ENCODE peak calls at places on chromosomes 11 and 22, in nine cellular contexts. C, A, V, I, R, M, B, D and L are unnamed samples.

GRCh38 chr11:1299621-1300020 is 9.8 kb downstream of the TOLLIP start:
- DNase-seq in C (peak; percentile 21), A (peak; percentile 7), V (no peak), I (peak; percentile 83), R (no peak), M (no peak), B (no peak), D (no peak), L (peak; percentile 28)

GRCh38 chr11:106520146-106520912 is 442.9 kb downstream of the AASDHPPT start:
- DNase-seq in C (no peak), A (no peak), V (no peak), I (no peak), R (no peak), M (no peak), B (no peak), D (no peak), L (no peak)

GRCh38 chr22:39309364-39309861 is 10.0 kb downstream of the RPL3 start:
- DNase-seq in C (no peak), A (no peak), V (no peak), I (no peak), R (no peak), M (no peak), B (no peak), D (no peak), L (no peak)

GRCh38 chr11:61061081-61061826 is 41.0 kb upstream of the CD5 start:
- DNase-seq in C (no peak), A (peak; percentile 45), V (no peak), I (peak; percentile 85), R (no peak), M (no peak), B (peak; percentile 9), D (no peak), L (no peak)

GRCh38 chr11:30245621-30246020 is 14.8 kb downstream of the FSHB start:
- DNase-seq in C (no peak), A (no peak), V (no peak), I (no peak), R (peak; percentile 6), M (no peak), B (peak; percentile 13), D (no peak), L (no peak)

GRCh38 chr11:83819936-83820549 is 533.9 kb upstream of the CCDC90B start:
- DNase-seq in C (no peak), A (no peak), V (peak; percentile 12), I (no peak), R (peak; percentile 62), M (peak; percentile 84), B (peak; percentile 86), D (peak; percentile 31), L (no peak)

GRCh38 chr11:121557348-121557747 is 104.6 kb upstream of the SORL1-AS1 start:
- DNase-seq in C (no peak), A (no peak), V (no peak), I (no peak), R (no peak), M (no peak), B (no peak), D (no peak), L (no peak)

GRCh38 chr11:848380-848931 is 5.8 kb downstream of the TSPAN4 start:
- DNase-seq in C (peak; percentile 74), A (peak; percentile 68), V (no peak), I (no peak), R (peak; percentile 40), M (peak; percentile 54), B (peak; percentile 48), D (no peak), L (no peak)

GRCh38 chr11:69344570-69345145 is 50.7 kb downstream of the MYEOV start:
- DNase-seq in C (no peak), A (no peak), V (no peak), I (peak; percentile 75), R (no peak), M (no peak), B (no peak), D (no peak), L (peak; percentile 25)

DNA sequence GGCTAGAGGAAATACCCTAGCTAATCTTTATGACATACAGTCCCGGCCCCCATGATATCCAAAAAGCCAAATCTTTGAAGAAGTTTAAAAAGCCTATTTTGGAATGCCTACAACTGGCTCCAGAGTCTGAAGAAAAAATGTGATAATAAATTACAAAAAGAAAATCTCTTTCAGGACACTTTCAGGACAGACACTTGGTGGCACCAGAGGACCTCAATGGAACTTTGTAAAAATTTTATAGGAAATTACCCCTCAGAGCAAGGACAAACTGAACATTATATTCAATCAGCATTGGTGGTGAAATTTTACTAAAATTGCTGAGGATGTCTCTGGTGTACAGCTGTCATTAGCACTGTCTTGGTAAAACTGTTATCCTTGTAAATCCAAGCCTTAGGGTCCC is 81.0 kb downstream of the CCDC73 start:
- DNase-seq in C (no peak), A (no peak), V (no peak), I (no peak), R (peak; percentile 4), M (peak; percentile 16), B (peak; percentile 15), D (no peak), L (no peak)
- TF ChIP-seq CTCF in C (no peak), A (no peak), V (peak; percentile 24), I (no peak), R (peak; percentile 29), M (peak; percentile 33), B (peak; percentile 26), D (peak; percentile 17), L (no peak)

GRCh38 chr22:33844273-33844672 is 76.0 kb downstream of the LARGE1 start:
- DNase-seq in C (no peak), A (no peak), V (no peak), I (no peak), R (no peak), M (no peak), B (no peak), D (no peak), L (no peak)

GRCh38 chr22:33838644-33839043 is 81.6 kb downstream of the LARGE1 start:
- DNase-seq in C (no peak), A (no peak), V (no peak), I (no peak), R (no peak), M (no peak), B (no peak), D (no peak), L (no peak)

GRCh38 chr22:33842421-33843094 is 77.7 kb downstream of the LARGE1 start:
- DNase-seq in C (no peak), A (no peak), V (no peak), I (no peak), R (no peak), M (no peak), B (no peak), D (no peak), L (no peak)

GRCh38 chr22:33841281-33842005 is 78.8 kb downstream of the LARGE1 start:
- DNase-seq in C (no peak), A (no peak), V (no peak), I (no peak), R (no peak), M (no peak), B (no peak), D (no peak), L (no peak)

DNA sequence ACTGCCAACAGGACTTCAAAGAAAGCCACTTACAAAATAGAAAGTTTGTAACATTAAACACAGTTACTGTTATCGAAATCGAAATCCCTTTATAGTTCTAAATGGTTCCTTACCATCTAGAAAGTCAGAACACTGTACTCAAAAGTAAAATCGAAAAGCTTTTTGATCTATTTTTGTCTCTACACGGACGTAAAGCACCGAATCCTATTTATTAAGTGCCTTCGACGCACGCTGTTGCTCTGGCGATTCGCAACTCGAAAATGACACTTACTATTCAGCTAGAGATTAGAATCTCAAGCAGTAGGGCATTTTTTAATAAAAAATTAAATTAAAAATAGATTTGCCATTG is 78.3 kb downstream of the LARGE1 start:
- DNase-seq in C (no peak), A (no peak), V (no peak), I (no peak), R (no peak), M (no peak), B (no peak), D (no peak), L (no peak)
- TF ChIP-seq CTCF in C (no peak), A (no peak), V (no peak), I (no peak), R (no peak), M (no peak), B (no peak), D (no peak), L (no peak)

GRCh38 chr11:2904153-2905052 is 18.8 kb upstream of the CDKN1C start:
- DNase-seq in C (no peak), A (no peak), V (no peak), I (no peak), R (no peak), M (no peak), B (no peak), D (no peak), L (no peak)

GRCh38 chr11:2910401-2910955 is 18.7 kb downstream of the PHLDA2 start:
- DNase-seq in C (no peak), A (no peak), V (no peak), I (no peak), R (no peak), M (no peak), B (no peak), D (no peak), L (no peak)

GRCh38 chr11:2909145-2909914 is 19.9 kb downstream of the PHLDA2 start:
- DNase-seq in C (no peak), A (no peak), V (no peak), I (no peak), R (no peak), M (no peak), B (no peak), D (no peak), L (no peak)

GRCh38 chr11:2911088-2912037 is 17.9 kb downstream of the PHLDA2 start:
- DNase-seq in C (no peak), A (no peak), V (no peak), I (no peak), R (no peak), M (no peak), B (no peak), D (no peak), L (no peak)

DNA sequence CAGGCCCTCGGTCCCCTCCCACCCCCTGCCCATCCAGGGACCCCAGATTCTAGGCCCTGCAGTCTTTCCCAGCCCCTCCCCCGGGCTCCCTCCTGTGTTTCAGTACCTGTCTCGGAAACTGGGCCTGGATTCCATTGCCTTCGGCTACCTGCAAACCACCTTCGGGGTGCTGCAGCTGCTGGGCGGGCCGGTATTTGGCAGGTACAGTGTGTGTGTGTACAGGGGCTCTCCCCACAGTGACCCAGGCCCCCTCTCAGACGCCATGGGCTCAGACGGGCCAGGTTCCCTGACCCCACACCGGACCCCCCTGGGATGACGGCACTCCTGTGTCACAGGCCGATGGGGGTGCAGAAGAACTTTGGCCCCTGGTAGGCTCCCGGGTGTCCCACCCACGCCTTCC is 21.1 kb downstream of the PHLDA2 start:
- DNase-seq in C (no peak), A (no peak), V (no peak), I (no peak), R (no peak), M (no peak), B (no peak), D (no peak), L (no peak)
- TF ChIP-seq CTCF in C (no peak), A (no peak), V (no peak), I (no peak), R (no peak), M (no peak), B (no peak), D (no peak), L (no peak)

DNA sequence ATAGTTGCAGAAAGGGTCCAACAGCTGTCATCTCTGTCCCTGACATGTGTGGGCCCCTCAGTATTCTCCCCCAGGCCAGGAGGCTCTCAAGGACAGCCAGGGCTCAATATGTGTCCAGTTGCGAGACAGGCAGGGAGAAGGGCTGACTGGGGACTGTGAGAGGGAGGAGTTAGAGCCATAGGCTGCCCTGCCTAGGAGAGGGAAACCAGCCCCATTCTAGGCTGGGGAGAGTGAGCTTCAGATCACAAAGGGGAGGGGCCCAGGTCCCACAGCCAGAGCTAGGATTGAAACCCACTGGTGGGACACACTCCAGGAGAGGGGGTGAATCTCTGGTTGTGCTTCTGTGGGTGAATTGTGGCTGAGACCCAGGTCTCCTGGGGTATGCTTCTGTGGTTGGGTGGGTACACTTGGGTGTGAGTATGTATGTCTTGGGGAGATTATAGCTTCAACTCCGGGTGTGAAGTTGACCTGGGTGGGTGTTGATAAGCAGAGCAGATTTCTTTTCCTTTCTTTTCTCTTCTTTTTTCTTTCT is 2.1 kb upstream of the CARNS1 start:
- DNase-seq in C (no peak), A (no peak), V (no peak), I (no peak), R (no peak), M (no peak), B (no peak), D (no peak), L (no peak)
- TF ChIP-seq CTCF in C (no peak), A (no peak), V (no peak), I (no peak), R (no peak), M (no peak), B (no peak), D (no peak), L (no peak)